ENCODE peak calls at places on chromosomes 11 and 22, in four cellular contexts. W is neural progenitor cell, Y is fibroblast of lung, G is GM23338. I is an unnamed sample.

GRCh38 chr11:19080579-19080993 is 20.1 kb upstream of the MRGPRX2 start:
- DNase-seq in W (no peak), Y (peak; percentile 94), G (no peak), I (peak; percentile 67)

GRCh38 chr11:47724041-47724729 is 9.0 kb upstream of the AGBL2 start:
- DNase-seq in W (no peak), Y (peak; percentile 65), G (no peak), I (peak; percentile 32)

GRCh38 chr11:33257160-33257896 is at the start of gene HIPK3:
- DNase-seq in W (peak; percentile 94), Y (peak; percentile 75), G (peak; percentile 88), I (peak; percentile 97)

GRCh38 chr11:107446822-107447431 is 10.7 kb downstream of the CWF19L2 start:
- DNase-seq in W (peak; percentile 10), Y (no peak), G (no peak), I (no peak)

GRCh38 chr11:123628936-123629683 is 25.3 kb downstream of the SCN3B start:
- DNase-seq in W (no peak), Y (peak; percentile 72), G (no peak), I (no peak)

GRCh38 chr11:130979386-130979972 is 63.2 kb upstream of the SNX19 start:
- DNase-seq in W (peak; percentile 69), Y (peak; percentile 34), G (peak; percentile 82), I (no peak)

GRCh38 chr11:75768112-75768908 is at the start of gene DGAT2:
- DNase-seq in W (peak; percentile 88), Y (peak; percentile 66), G (peak; percentile 79), I (peak; percentile 97)

GRCh38 chr11:71998061-71998460 is 648 bp upstream of the IL18BP start:
- DNase-seq in W (no peak), Y (no peak), G (no peak), I (no peak)

GRCh38 chr11:31788066-31788465 is 23.1 kb downstream of the PAX6 start:
- DNase-seq in W (peak; percentile 76), Y (no peak), G (no peak), I (no peak)

GRCh38 chr11:76669901-76670474 is 559 bp downstream of the LRRC32 start:
- DNase-seq in W (peak; percentile 46), Y (peak; percentile 89), G (peak; percentile 36), I (no peak)

GRCh38 chr11:48044577-48044976 is 64.2 kb downstream of the PTPRJ start:
- DNase-seq in W (no peak), Y (no peak), G (no peak), I (peak; percentile 74)

GRCh38 chr11:69382131-69383128 is 88.5 kb downstream of the MYEOV start:
- DNase-seq in W (no peak), Y (no peak), G (peak; percentile 50), I (no peak)

GRCh38 chr11:96310236-96310635 is 32.8 kb downstream of the MAML2 start:
- DNase-seq in W (no peak), Y (no peak), G (no peak), I (no peak)

GRCh38 chr11:96315476-96315875 is 27.5 kb downstream of the MAML2 start:
- DNase-seq in W (no peak), Y (no peak), G (no peak), I (no peak)

GRCh38 chr11:96311120-96311568 is 31.9 kb downstream of the MAML2 start:
- DNase-seq in W (no peak), Y (peak; percentile 85), G (no peak), I (no peak)

GRCh38 chr11:96314326-96315050 is 28.5 kb downstream of the MAML2 start:
- DNase-seq in W (no peak), Y (peak; percentile 92), G (no peak), I (no peak)

DNA sequence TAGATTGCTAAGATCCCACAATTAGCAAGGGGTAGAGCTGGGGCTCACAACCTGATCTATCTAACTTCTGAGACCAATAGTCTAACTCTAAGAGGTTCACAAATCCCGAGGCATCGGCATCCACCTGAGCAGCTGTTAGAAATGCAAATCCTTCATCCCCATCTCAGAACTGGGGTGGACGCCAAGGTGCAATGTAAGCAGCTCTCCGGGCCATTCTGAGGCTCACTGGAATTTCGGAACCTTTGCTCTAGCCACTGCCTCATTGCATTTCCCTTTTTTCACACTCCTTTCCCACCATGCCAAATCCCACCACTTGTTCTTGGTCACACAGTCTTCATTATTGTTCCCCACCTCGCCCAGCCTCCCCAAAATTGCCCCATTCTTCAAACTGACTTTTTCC is 29.8 kb downstream of the MAML2 start:
- DNase-seq in W (no peak), Y (no peak), G (peak; percentile 42), I (peak; percentile 38)
- H3K4me1 ChIP-seq in W (peaks cover 3% of the 10 kb centered on the region), Y (peaks cover 42% of the 10 kb centered on the region), G (peaks cover 52% of the 10 kb centered on the region), I (peaks cover 66% of the 10 kb centered on the region)

DNA sequence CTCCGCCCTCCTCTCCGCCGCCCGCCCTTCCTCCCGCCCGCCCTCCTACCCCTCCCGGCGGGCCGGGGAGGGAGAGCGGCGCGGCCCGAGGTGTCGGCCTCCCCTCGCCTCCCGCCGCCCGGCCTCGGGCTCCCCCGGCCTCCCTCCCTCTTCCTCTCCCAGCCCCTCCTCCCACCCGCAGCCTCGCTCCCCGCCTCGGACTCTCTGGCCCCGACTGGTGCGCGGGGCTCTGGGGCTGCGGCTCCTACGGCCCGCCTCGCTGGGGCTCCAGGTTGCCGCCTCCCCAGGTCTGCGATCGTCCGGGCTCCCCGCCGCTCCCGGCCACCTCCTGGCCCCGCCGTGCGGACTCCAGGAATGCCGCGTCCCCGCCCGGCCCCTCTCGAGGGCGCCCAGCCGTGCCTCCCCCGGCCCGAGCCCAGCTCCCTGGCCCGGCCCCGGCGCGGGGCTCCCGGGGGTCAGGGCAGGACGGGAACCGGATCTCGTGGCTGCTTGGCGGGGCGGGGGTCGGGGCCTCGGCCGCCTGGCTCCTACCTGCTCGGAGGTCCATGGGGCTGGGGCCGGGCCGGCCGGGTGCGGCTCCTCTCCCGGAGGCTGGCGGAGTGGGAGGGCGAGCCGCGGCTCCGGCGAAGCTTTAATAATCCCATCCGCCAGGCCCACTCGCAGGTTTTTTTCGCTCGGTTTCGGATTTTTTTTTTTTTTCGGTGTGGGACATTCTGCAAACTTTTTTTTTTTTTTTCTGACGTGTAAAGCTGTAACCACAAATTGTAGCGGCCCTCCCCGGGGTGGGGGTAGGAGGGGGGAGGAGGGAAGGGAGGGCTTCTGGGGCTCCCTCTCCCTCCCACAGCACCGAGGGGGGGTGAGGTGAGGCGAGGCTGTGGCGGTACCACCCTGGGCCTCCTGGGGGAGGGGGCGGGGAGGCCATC is at the start of gene CLCF1:
- DNase-seq in W (peak; percentile 85), Y (peak; percentile 94), G (peak; percentile 83), I (peak; percentile 72)
- H3K4me1 ChIP-seq in W (peaks cover 52% of the 10 kb centered on the region), Y (peaks cover 44% of the 10 kb centered on the region), G (peaks cover 42% of the 10 kb centered on the region), I (peaks cover 66% of the 10 kb centered on the region)

GRCh38 chr11:113867843-113868503 is 7.4 kb downstream of the USP28 start:
- DNase-seq in W (no peak), Y (no peak), G (no peak), I (no peak)
- H3K4me1 ChIP-seq in W (peaks cover 16% of the 10 kb centered on the region), Y (no peaks in the 10 kb centered on the region), G (peaks cover 61% of the 10 kb centered on the region), I (peaks cover 2% of the 10 kb centered on the region)

GRCh38 chr11:86952221-86952875 is 2.8 kb downstream of the FZD4 start:
- DNase-seq in W (no peak), Y (peak; percentile 57), G (no peak), I (no peak)

GRCh38 chr11:86949995-86950993 is 4.9 kb downstream of the FZD4 start:
- DNase-seq in W (no peak), Y (no peak), G (no peak), I (no peak)

GRCh38 chr11:86951706-86952105 is 3.5 kb downstream of the FZD4 start:
- DNase-seq in W (no peak), Y (no peak), G (no peak), I (no peak)

GRCh38 chr11:86947541-86947940 is 7.7 kb downstream of the FZD4 start:
- DNase-seq in W (no peak), Y (peak; percentile 48), G (no peak), I (no peak)

GRCh38 chr11:86948733-86949132 is 6.5 kb downstream of the FZD4 start:
- DNase-seq in W (no peak), Y (no peak), G (no peak), I (no peak)
- H3K4me1 ChIP-seq in W (peaks cover 3% of the 10 kb centered on the region), Y (peaks cover 5% of the 10 kb centered on the region), G (peaks cover 9% of the 10 kb centered on the region), I (peaks cover 6% of the 10 kb centered on the region)

DNA sequence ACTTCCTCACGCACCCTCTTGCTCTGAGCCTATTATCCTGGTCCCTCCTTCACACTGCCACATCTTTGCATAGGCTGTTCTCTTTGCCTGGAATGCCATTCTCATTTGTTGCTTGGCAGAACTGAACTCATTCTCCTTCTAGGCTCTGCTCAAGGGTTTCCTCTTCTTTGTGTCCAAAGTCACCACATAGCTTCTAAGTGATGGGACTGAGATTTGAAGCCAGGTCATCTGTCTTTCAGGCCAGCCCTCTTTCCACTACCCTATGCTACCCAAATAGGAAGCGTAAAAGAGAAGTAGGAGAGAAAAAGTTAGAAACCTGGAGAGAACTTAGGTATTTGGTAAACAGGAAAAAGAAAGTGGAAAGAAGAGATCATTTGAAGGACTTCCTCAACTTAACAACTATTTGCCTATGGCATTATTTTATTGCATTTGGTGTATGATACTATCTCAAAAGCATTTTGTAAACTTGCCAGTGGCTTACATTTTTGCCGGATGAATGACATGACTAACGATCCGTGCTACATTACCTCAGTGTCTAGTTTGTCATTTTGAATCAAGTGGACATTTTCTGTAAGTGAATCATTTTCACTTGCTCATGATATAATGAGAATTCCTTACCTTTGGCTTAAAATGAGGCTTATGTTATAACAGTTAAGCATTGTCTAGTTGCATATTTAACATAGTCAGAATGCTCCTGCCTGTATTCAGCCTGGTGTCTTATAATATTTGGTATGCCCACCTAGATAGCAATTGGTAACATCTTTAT is 18.5 kb downstream of the NF2 start:
- DNase-seq in W (no peak), Y (peak; percentile 98), G (peak; percentile 40), I (no peak)
- H3K4me1 ChIP-seq in W (no peaks in the 10 kb centered on the region), Y (peaks cover 46% of the 10 kb centered on the region), G (peaks cover 15% of the 10 kb centered on the region), I (peaks cover 54% of the 10 kb centered on the region)

GRCh38 chr22:31627223-31627731 is 34.7 kb downstream of the PISD start:
- DNase-seq in W (no peak), Y (no peak), G (no peak), I (no peak)

GRCh38 chr22:31625257-31625640 is 36.8 kb downstream of the PISD start:
- DNase-seq in W (no peak), Y (no peak), G (no peak), I (no peak)

GRCh38 chr22:31625661-31626426 is 36.2 kb downstream of the PISD start:
- DNase-seq in W (peak; percentile 89), Y (peak; percentile 40), G (peak; percentile 95), I (peak; percentile 87)

GRCh38 chr22:31628362-31628761 is 33.7 kb downstream of the PISD start:
- DNase-seq in W (no peak), Y (no peak), G (no peak), I (no peak)

DNA sequence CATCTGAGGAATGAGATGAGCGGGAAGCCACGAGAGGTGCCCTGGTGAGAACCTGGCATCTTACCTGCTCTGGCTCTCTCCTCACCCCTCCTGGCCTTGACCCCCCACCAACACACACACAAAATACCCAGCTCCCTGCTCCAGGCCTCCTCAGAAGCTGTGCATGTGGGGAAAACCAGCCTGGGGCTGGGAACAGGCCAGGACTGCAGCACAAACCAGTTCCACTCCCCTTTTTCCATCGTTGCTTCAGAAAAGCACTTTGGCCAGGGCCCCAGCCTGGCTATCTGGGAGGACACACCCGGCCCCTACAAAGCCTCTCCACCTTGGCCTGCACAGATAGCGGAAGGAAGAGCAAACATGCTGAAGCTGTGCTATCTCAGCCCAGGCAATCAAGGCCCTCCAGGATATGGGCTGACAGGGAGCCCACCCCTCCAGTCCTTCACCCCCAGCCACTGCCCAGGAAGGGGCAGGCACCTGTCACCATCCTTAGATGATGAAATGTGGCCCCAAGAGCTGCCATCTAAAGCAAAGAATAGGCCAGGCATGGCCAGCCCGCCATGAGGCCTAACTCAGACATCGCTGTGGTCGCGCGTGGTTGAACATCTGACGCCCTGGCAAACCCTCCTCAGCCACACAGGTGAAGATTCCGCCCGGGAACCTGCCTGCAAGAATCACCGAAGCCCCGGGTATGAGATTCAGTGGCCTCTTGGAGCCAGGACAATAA is 35.4 kb downstream of the PISD start:
- DNase-seq in W (no peak), Y (no peak), G (no peak), I (no peak)
- H3K4me1 ChIP-seq in W (peaks cover 37% of the 10 kb centered on the region), Y (peaks cover 12% of the 10 kb centered on the region), G (peaks cover 19% of the 10 kb centered on the region), I (peaks cover 50% of the 10 kb centered on the region)

I was measured in upper lobe of left lung.